ENCODE peak calls at places on chromosomes 4 and X, in six cellular contexts. D is MG63, L is esophagus squamous epithelium, C is GM18507, A is HFF-Myc, U is lung microvascular endothelial cell. H is an unnamed sample.

GRCh38 chr4:7425171-7425570 is 9.6 kb downstream of the PSAPL1 start:
- DNase-seq in D (no peak), L (no peak), C (no peak), A (no peak), U (no peak), H (no peak)

GRCh38 chr4:137203601-137204000 is 328.7 kb downstream of the PCDH18 start:
- DNase-seq in D (peak), L (no peak), C (no peak), A (peak), U (no peak), H (no peak)

GRCh38 chrX:153646620-153647373 is at the start of gene DUSP9:
- DNase-seq in D (peak), L (no peak), C (no peak), A (no peak), U (peak), H (no peak)

GRCh38 chr4:176988226-176988625 is 195.5 kb upstream of the VEGFC start:
- DNase-seq in D (peak), L (no peak), C (no peak), A (peak), U (peak), H (peak)

GRCh38 chrX:139945075-139945474 is 12.2 kb upstream of the ATP11C start:
- DNase-seq in D (no peak), L (no peak), C (no peak), A (no peak), U (no peak), H (no peak)

GRCh38 chr4:97984545-97985131 is 158.6 kb downstream of the STPG2 start:
- DNase-seq in D (no peak), L (no peak), C (no peak), A (no peak), U (peak), H (no peak)

GRCh38 chrX:29926659-29927058 is 288.7 kb upstream of the MAGEB2 start:
- DNase-seq in D (no peak), L (no peak), C (no peak), A (no peak), U (no peak), H (no peak)

GRCh38 chr4:148225639-148226038 is 216.6 kb downstream of the NR3C2 start:
- DNase-seq in D (no peak), L (no peak), C (no peak), A (no peak), U (no peak), H (no peak)

GRCh38 chrX:103442536-103442901 is 66.2 kb downstream of the BEX3 start:
- DNase-seq in D (peak), L (no peak), C (no peak), A (no peak), U (no peak), H (no peak)

GRCh38 chr4:152807294-152807829 is 27.6 kb downstream of the ARFIP1 start:
- DNase-seq in D (no peak), L (no peak), C (no peak), A (no peak), U (no peak), H (no peak)

GRCh38 chrX:69307736-69308135 is 142.5 kb upstream of the PJA1 start:
- DNase-seq in D (no peak), L (no peak), C (no peak), A (no peak), U (no peak), H (no peak)

GRCh38 chr4:20194079-20195013 is 57.4 kb upstream of the SLIT2 start:
- DNase-seq in D (no peak), L (no peak), C (no peak), A (peak), U (peak), H (peak)

GRCh38 chrX:75084757-75085156 is 71.3 kb downstream of the ABCB7 start:
- DNase-seq in D (no peak), L (no peak), C (no peak), A (no peak), U (no peak), H (no peak)

GRCh38 chr4:17491196-17491595 is 20.7 kb downstream of the QDPR start:
- DNase-seq in D (no peak), L (no peak), C (no peak), A (no peak), U (no peak), H (no peak)

GRCh38 chrX:1673337-1673736 is 58.5 kb downstream of the ASMT start:
- DNase-seq in D (peak), L (no peak), C (no peak), A (no peak), U (peak), H (no peak)

GRCh38 chr4:106368678-106369077 is at the start of gene GIMD1:
- DNase-seq in D (no peak), L (no peak), C (no peak), A (no peak), U (no peak), H (no peak)

H was measured in BJ.